ENCODE peak calls at places on chromosomes 7 and 10, in four cellular contexts. R is CD4-positive, alpha-beta memory T cell; S is HL-60; J is hypothalamus. L is an unnamed sample.

GRCh38 chr10:79562135-79562756 is 2.0 kb upstream of the SFTPA2 start:
- DNase-seq in R (no peak), S (peak; percentile 76), J (peak; percentile 8), L (peak; percentile 64)

GRCh38 chr10:25934673-25935139 is 677 bp downstream of the MYO3A start:
- DNase-seq in R (no peak), S (no peak), J (no peak), L (no peak)

GRCh38 chr7:13742719-13743640 is 246.5 kb downstream of the ETV1 start:
- DNase-seq in R (no peak), S (peak; percentile 11), J (no peak), L (no peak)

GRCh38 chr7:86600506-86601290 is 43.0 kb upstream of the GRM3 start:
- DNase-seq in R (no peak), S (no peak), J (no peak), L (no peak)

GRCh38 chr10:79360499-79361342 is 13.5 kb downstream of the PPIF start:
- DNase-seq in R (no peak), S (no peak), J (no peak), L (no peak)

GRCh38 chr10:113027574-113028392 is 77.7 kb downstream of the TCF7L2 start:
- DNase-seq in R (no peak), S (no peak), J (no peak), L (no peak)

GRCh38 chr7:28643369-28644340 is 231.3 kb downstream of the CREB5 start:
- DNase-seq in R (no peak), S (no peak), J (no peak), L (no peak)

GRCh38 chr10:53597835-53598251 is 825.3 kb upstream of the MBL2 start:
- DNase-seq in R (no peak), S (no peak), J (no peak), L (no peak)

GRCh38 chr10:131920151-131920550 is 19.3 kb downstream of the PPP2R2D start:
- DNase-seq in R (no peak), S (no peak), J (no peak), L (no peak)

GRCh38 chr10:89548673-89549072 is 13.3 kb upstream of the SLC16A12 start:
- DNase-seq in R (no peak), S (peak; percentile 72), J (no peak), L (no peak)

GRCh38 chr7:84372155-84372621 is 177.6 kb upstream of the SEMA3A start:
- DNase-seq in R (no peak), S (no peak), J (no peak), L (no peak)

GRCh38 chr10:86795353-86795752 is 38.9 kb downstream of the BMPR1A start:
- DNase-seq in R (no peak), S (no peak), J (no peak), L (no peak)

GRCh38 chr10:127978481-127978880 is 71.6 kb downstream of the PTPRE start:
- DNase-seq in R (no peak), S (no peak), J (no peak), L (no peak)

GRCh38 chr10:66925896-66926719 is at the start of gene LRRTM3:
- DNase-seq in R (peak; percentile 28), S (peak; percentile 43), J (peak; percentile 37), L (no peak)

GRCh38 chr7:103573479-103574058 is 127.6 kb upstream of the SLC26A5 start:
- DNase-seq in R (no peak), S (no peak), J (no peak), L (peak; percentile 35)

GRCh38 chr7:52501696-52502095 is 533.7 kb upstream of the POM121L12 start:
- DNase-seq in R (no peak), S (no peak), J (no peak), L (no peak)

GRCh38 chr7:105594034-105594433 is 12.7 kb upstream of the EFCAB10 start:
- DNase-seq in R (no peak), S (no peak), J (no peak), L (no peak)

GRCh38 chr10:103458720-103459119 is at the start of gene CALHM1:
- DNase-seq in R (no peak), S (peak; percentile 74), J (no peak), L (no peak)

GRCh38 chr10:60661627-60662026 is 116.7 kb upstream of the CDK1 start:
- DNase-seq in R (no peak), S (no peak), J (no peak), L (no peak)

GRCh38 chr10:114504769-114505579 is 100.7 kb upstream of the AFAP1L2 start:
- DNase-seq in R (no peak), S (no peak), J (no peak), L (no peak)

GRCh38 chr7:22093003-22093402 is 147.3 kb upstream of the CDCA7L start:
- DNase-seq in R (no peak), S (no peak), J (no peak), L (no peak)

GRCh38 chr7:4776160-4776623 is 769 bp downstream of the AP5Z1 start:
- DNase-seq in R (no peak), S (no peak), J (no peak), L (no peak)

GRCh38 chr7:27442446-27442845 is 199.8 kb downstream of the EVX1 start:
- DNase-seq in R (no peak), S (no peak), J (no peak), L (no peak)

GRCh38 chr7:133265821-133266220 is 12.9 kb downstream of the EXOC4 start:
- DNase-seq in R (no peak), S (no peak), J (no peak), L (no peak)

GRCh38 chr10:24008164-24009066 is 200.5 kb upstream of the KIAA1217 start:
- DNase-seq in R (no peak), S (no peak), J (no peak), L (no peak)

GRCh38 chr7:10685040-10685439 is 288.6 kb upstream of the PHF14 start:
- DNase-seq in R (no peak), S (no peak), J (no peak), L (no peak)

GRCh38 chr7:18140943-18141342 is 113.3 kb upstream of the PRPS1L1 start:
- DNase-seq in R (no peak), S (no peak), J (no peak), L (no peak)

GRCh38 chr7:99029481-99030144 is 114.3 kb downstream of the SMURF1 start:
- DNase-seq in R (no peak), S (no peak), J (no peak), L (no peak)

GRCh38 chr10:5546891-5547683 is 22.3 kb downstream of the CALML3 start:
- DNase-seq in R (no peak), S (no peak), J (no peak), L (no peak)

GRCh38 chr7:117323585-117323876 is 673 bp upstream of the WNT2 start:
- DNase-seq in R (no peak), S (no peak), J (no peak), L (no peak)

GRCh38 chr10:101668566-101668965 is 26.4 kb downstream of the FBXW4 start:
- DNase-seq in R (no peak), S (no peak), J (no peak), L (no peak)

GRCh38 chr7:139660317-139661042 is 117.3 kb downstream of the HIPK2 start:
- DNase-seq in R (no peak), S (no peak), J (no peak), L (no peak)

GRCh38 chr10:101310528-101311439 is 43.2 kb upstream of the BTRC start:
- DNase-seq in R (no peak), S (no peak), J (peak; percentile 15), L (no peak)

GRCh38 chr7:37342665-37343471 is 105.8 kb downstream of the ELMO1 start:
- DNase-seq in R (peak; percentile 89), S (peak; percentile 93), J (no peak), L (peak; percentile 69)

GRCh38 chr7:132149801-132150310 is 426.4 kb downstream of the PLXNA4 start:
- DNase-seq in R (no peak), S (no peak), J (no peak), L (no peak)

GRCh38 chr10:91313-91712 is 42.2 kb upstream of the TUBB8 start:
- DNase-seq in R (no peak), S (no peak), J (no peak), L (no peak)

GRCh38 chr10:29496341-29497162 is 138.2 kb downstream of the SVIL start:
- DNase-seq in R (no peak), S (peak; percentile 50), J (peak; percentile 50), L (peak; percentile 47)

GRCh38 chr7:45092100-45092930 is 3.5 kb upstream of the NACAD start:
- DNase-seq in R (no peak), S (no peak), J (no peak), L (no peak)